ENCODE peak calls at places on chromosomes 16 and 17, in six cellular contexts. One of them, this sample, is unnamed.

GRCh38 chr16:50154369-50154947 is 1.4 kb downstream of the TENT4B start:
- DNase-seq in progenitor cell of endocrine pancreas: no peak
- DNase-seq in mammary epithelial cell: peak; percentile 19
- DNase-seq in neural crest cell: no peak
- DNase-seq in bronchial epithelial cell: peak; percentile 25
- DNase-seq in dorsolateral prefrontal cortex: no peak
- DNase-seq in this sample: no peak

GRCh38 chr17:73316919-73317505 is 5.2 kb upstream of the CDC42EP4 start:
- DNase-seq in neural crest cell: no peak
- DNase-seq in progenitor cell of endocrine pancreas: no peak
- DNase-seq in bronchial epithelial cell: no peak
- DNase-seq in mammary epithelial cell: no peak
- DNase-seq in dorsolateral prefrontal cortex: no peak
- DNase-seq in this sample: no peak

GRCh38 chr17:18006495-18007239 is 32.3 kb downstream of the ATPAF2 start:
- DNase-seq in dorsolateral prefrontal cortex: no peak
- DNase-seq in progenitor cell of endocrine pancreas: no peak
- DNase-seq in neural crest cell: no peak
- DNase-seq in bronchial epithelial cell: no peak
- DNase-seq in mammary epithelial cell: no peak
- DNase-seq in this sample: no peak

GRCh38 chr16:12703935-12704334 is 99.8 kb downstream of the CPPED1 start:
- DNase-seq in mammary epithelial cell: no peak
- DNase-seq in dorsolateral prefrontal cortex: no peak
- DNase-seq in bronchial epithelial cell: no peak
- DNase-seq in neural crest cell: no peak
- DNase-seq in progenitor cell of endocrine pancreas: no peak
- DNase-seq in this sample: peak; percentile 22

GRCh38 chr16:23999663-24000062 is 163.9 kb downstream of the PRKCB start:
- DNase-seq in dorsolateral prefrontal cortex: no peak
- DNase-seq in neural crest cell: no peak
- DNase-seq in mammary epithelial cell: peak; percentile 49
- DNase-seq in progenitor cell of endocrine pancreas: no peak
- DNase-seq in bronchial epithelial cell: no peak
- DNase-seq in this sample: no peak

GRCh38 chr16:88003316-88003715 is 52.1 kb downstream of the BANP start:
- DNase-seq in mammary epithelial cell: no peak
- DNase-seq in neural crest cell: no peak
- DNase-seq in dorsolateral prefrontal cortex: no peak
- DNase-seq in bronchial epithelial cell: no peak
- DNase-seq in progenitor cell of endocrine pancreas: no peak
- DNase-seq in this sample: no peak

GRCh38 chr16:56116577-56116964 is 74.7 kb upstream of the GNAO1 start:
- DNase-seq in neural crest cell: no peak
- DNase-seq in progenitor cell of endocrine pancreas: no peak
- DNase-seq in bronchial epithelial cell: no peak
- DNase-seq in mammary epithelial cell: no peak
- DNase-seq in dorsolateral prefrontal cortex: no peak
- DNase-seq in this sample: no peak

GRCh38 chr17:61040666-61041065 is 359.0 kb upstream of the TBX2 start:
- DNase-seq in progenitor cell of endocrine pancreas: no peak
- DNase-seq in dorsolateral prefrontal cortex: no peak
- DNase-seq in bronchial epithelial cell: no peak
- DNase-seq in mammary epithelial cell: no peak
- DNase-seq in neural crest cell: no peak
- DNase-seq in this sample: no peak

GRCh38 chr16:56588781-56589140 is 567 bp upstream of the MT3 start:
- DNase-seq in dorsolateral prefrontal cortex: no peak
- DNase-seq in mammary epithelial cell: no peak
- DNase-seq in progenitor cell of endocrine pancreas: no peak
- DNase-seq in neural crest cell: no peak
- DNase-seq in bronchial epithelial cell: no peak
- DNase-seq in this sample: no peak

GRCh38 chr16:89140981-89141883 is 30.3 kb upstream of the CDH15 start:
- DNase-seq in progenitor cell of endocrine pancreas: no peak
- DNase-seq in dorsolateral prefrontal cortex: no peak
- DNase-seq in mammary epithelial cell: no peak
- DNase-seq in bronchial epithelial cell: no peak
- DNase-seq in neural crest cell: no peak
- DNase-seq in this sample: no peak

GRCh38 chr16:27495191-27495590 is 54.5 kb downstream of the GTF3C1 start:
- DNase-seq in mammary epithelial cell: no peak
- DNase-seq in progenitor cell of endocrine pancreas: no peak
- DNase-seq in bronchial epithelial cell: no peak
- DNase-seq in dorsolateral prefrontal cortex: no peak
- DNase-seq in neural crest cell: no peak
- DNase-seq in this sample: peak; percentile 88

GRCh38 chr17:10050597-10051101 is 145.6 kb upstream of the RCVRN start:
- DNase-seq in progenitor cell of endocrine pancreas: no peak
- DNase-seq in mammary epithelial cell: no peak
- DNase-seq in dorsolateral prefrontal cortex: no peak
- DNase-seq in neural crest cell: no peak
- DNase-seq in bronchial epithelial cell: no peak
- DNase-seq in this sample: no peak

GRCh38 chr17:52515927-52516326 is 357.4 kb upstream of the CA10 start:
- DNase-seq in neural crest cell: no peak
- DNase-seq in bronchial epithelial cell: no peak
- DNase-seq in mammary epithelial cell: no peak
- DNase-seq in progenitor cell of endocrine pancreas: no peak
- DNase-seq in dorsolateral prefrontal cortex: no peak
- DNase-seq in this sample: no peak

GRCh38 chr16:57374067-57374534 is 1.8 kb downstream of the CX3CL1 start:
- DNase-seq in progenitor cell of endocrine pancreas: no peak
- DNase-seq in bronchial epithelial cell: peak; percentile 88
- DNase-seq in neural crest cell: no peak
- DNase-seq in mammary epithelial cell: peak; percentile 80
- DNase-seq in dorsolateral prefrontal cortex: peak; percentile 55
- DNase-seq in this sample: no peak

GRCh38 chr16:56807011-56807675 is 57.9 kb upstream of the SLC12A3 start:
- DNase-seq in bronchial epithelial cell: peak; percentile 33
- DNase-seq in dorsolateral prefrontal cortex: no peak
- DNase-seq in neural crest cell: no peak
- DNase-seq in mammary epithelial cell: no peak
- DNase-seq in progenitor cell of endocrine pancreas: no peak
- DNase-seq in this sample: peak; percentile 80

GRCh38 chr17:79435296-79435695 is 175.6 kb downstream of the RBFOX3 start:
- DNase-seq in neural crest cell: no peak
- DNase-seq in dorsolateral prefrontal cortex: no peak
- DNase-seq in progenitor cell of endocrine pancreas: no peak
- DNase-seq in bronchial epithelial cell: no peak
- DNase-seq in mammary epithelial cell: no peak
- DNase-seq in this sample: no peak

GRCh38 chr17:55273579-55274370 is 9.0 kb downstream of the HLF start:
- DNase-seq in neural crest cell: no peak
- DNase-seq in dorsolateral prefrontal cortex: peak; percentile 76
- DNase-seq in progenitor cell of endocrine pancreas: no peak
- DNase-seq in bronchial epithelial cell: peak; percentile 76
- DNase-seq in mammary epithelial cell: peak; percentile 68
- DNase-seq in this sample: peak; percentile 8

GRCh38 chr16:48271728-48272127 is 24.4 kb upstream of the ABCC11 start:
- DNase-seq in neural crest cell: no peak
- DNase-seq in dorsolateral prefrontal cortex: no peak
- DNase-seq in progenitor cell of endocrine pancreas: no peak
- DNase-seq in bronchial epithelial cell: no peak
- DNase-seq in mammary epithelial cell: no peak
- DNase-seq in this sample: peak; percentile 5
- TF ChIP-seq CTCF in neural crest cell: peak; percentile 30
- TF ChIP-seq CTCF in dorsolateral prefrontal cortex: peak; percentile 30
- TF ChIP-seq CTCF in progenitor cell of endocrine pancreas: peak; percentile 26
- TF ChIP-seq CTCF in bronchial epithelial cell: no peak
- TF ChIP-seq CTCF in mammary epithelial cell: no peak
- TF ChIP-seq CTCF in this sample: peak; percentile 31

GRCh38 chr16:67892375-67892774 is 679 bp upstream of the PSKH1 start:
- DNase-seq in progenitor cell of endocrine pancreas: no peak
- DNase-seq in bronchial epithelial cell: no peak
- DNase-seq in neural crest cell: no peak
- DNase-seq in dorsolateral prefrontal cortex: no peak
- DNase-seq in mammary epithelial cell: no peak
- DNase-seq in this sample: no peak
- TF ChIP-seq CTCF in progenitor cell of endocrine pancreas: no peak
- TF ChIP-seq CTCF in bronchial epithelial cell: no peak
- TF ChIP-seq CTCF in neural crest cell: no peak
- TF ChIP-seq CTCF in dorsolateral prefrontal cortex: no peak
- TF ChIP-seq CTCF in mammary epithelial cell: no peak
- TF ChIP-seq CTCF in this sample: no peak

DNA sequence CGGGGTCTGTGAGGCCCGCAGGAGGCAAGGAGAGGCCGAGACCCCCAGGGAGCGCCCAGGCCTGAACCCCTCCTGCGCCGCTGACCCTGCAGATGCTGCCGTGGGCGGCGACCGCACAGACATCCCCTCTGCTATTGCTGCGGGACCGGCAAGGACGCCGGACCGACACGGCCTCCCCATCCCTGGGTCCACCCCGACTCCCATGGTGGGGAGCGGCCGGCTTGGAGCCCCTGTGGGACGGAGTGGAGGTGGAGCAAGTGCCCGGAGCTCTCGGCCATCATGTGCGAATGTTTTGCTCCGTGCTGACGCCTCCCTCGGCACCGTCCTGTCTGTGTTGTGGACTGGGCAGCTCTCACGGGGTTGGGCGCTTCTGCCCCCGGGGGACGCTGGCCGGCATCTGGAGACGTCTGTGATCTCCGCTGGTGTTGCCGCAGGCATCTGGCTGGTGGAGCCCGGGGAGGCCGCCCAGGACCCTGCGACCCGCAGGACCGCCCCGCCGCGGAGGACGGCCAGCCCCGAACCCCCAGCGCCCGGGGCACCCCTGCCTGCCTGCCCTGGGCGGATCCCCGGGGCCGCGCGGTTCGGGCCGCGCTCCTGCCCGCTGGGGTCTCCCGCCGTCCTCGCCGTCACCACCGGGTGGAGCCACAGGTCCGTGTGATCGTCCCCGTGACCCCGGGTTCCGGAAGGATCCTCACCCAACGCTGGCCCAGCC is 12.8 kb upstream of the GNG13 start:
- DNase-seq in neural crest cell: peak; percentile 70
- DNase-seq in dorsolateral prefrontal cortex: peak; percentile 70
- DNase-seq in progenitor cell of endocrine pancreas: peak; percentile 60
- DNase-seq in mammary epithelial cell: no peak
- DNase-seq in bronchial epithelial cell: no peak
- DNase-seq in this sample: peak; percentile 11
- TF ChIP-seq CTCF in neural crest cell: peak; percentile 79
- TF ChIP-seq CTCF in dorsolateral prefrontal cortex: peak; percentile 81
- TF ChIP-seq CTCF in progenitor cell of endocrine pancreas: peak; percentile 84
- TF ChIP-seq CTCF in mammary epithelial cell: peak; percentile 13
- TF ChIP-seq CTCF in bronchial epithelial cell: peak; percentile 48
- TF ChIP-seq CTCF in this sample: peak; percentile 81

GRCh38 chr17:49447603-49448325 is 33.1 kb upstream of the PHB1 start:
- DNase-seq in dorsolateral prefrontal cortex: no peak
- DNase-seq in progenitor cell of endocrine pancreas: no peak
- DNase-seq in bronchial epithelial cell: no peak
- DNase-seq in mammary epithelial cell: no peak
- DNase-seq in neural crest cell: no peak
- DNase-seq in this sample: no peak
- TF ChIP-seq CTCF in dorsolateral prefrontal cortex: no peak
- TF ChIP-seq CTCF in progenitor cell of endocrine pancreas: no peak
- TF ChIP-seq CTCF in bronchial epithelial cell: no peak
- TF ChIP-seq CTCF in mammary epithelial cell: no peak
- TF ChIP-seq CTCF in neural crest cell: no peak
- TF ChIP-seq CTCF in this sample: no peak

DNA sequence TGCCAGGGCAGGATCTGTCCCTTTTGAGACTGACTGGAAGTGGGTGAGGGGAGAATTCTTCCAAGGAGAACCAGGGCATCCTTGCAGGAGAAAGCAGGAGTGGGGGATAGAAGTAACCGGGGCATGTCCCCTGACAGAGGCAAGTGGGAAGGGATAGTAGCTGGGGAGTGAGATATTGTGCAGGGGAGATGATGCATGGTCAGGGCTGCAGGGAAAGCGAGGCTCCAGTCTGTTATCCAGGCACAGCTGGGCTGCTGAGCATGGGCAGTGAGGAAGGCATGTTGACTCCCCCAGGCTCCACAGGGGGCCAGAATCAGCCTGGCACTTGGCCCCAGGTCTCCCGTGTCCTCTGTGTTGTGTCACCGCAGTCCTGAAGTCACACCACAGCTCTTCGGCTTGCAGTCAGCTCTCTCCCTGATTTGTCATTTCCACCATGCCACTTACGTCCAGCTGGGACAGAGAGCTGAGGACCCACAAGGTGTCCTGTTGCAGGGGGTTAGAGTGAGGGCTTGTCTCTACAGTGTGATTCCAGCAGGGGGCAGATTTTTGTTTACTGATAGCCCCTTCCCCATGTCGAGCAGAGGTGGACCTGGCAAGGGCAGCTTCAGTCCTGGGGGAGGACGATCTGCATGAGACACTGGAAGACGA is 40.9 kb downstream of the B9D1 start:
- DNase-seq in mammary epithelial cell: no peak
- DNase-seq in bronchial epithelial cell: no peak
- DNase-seq in neural crest cell: no peak
- DNase-seq in progenitor cell of endocrine pancreas: no peak
- DNase-seq in dorsolateral prefrontal cortex: no peak
- DNase-seq in this sample: no peak
- TF ChIP-seq CTCF in mammary epithelial cell: no peak
- TF ChIP-seq CTCF in bronchial epithelial cell: no peak
- TF ChIP-seq CTCF in neural crest cell: peak; percentile 38
- TF ChIP-seq CTCF in progenitor cell of endocrine pancreas: peak; percentile 27
- TF ChIP-seq CTCF in dorsolateral prefrontal cortex: no peak
- TF ChIP-seq CTCF in this sample: peak; percentile 57

GRCh38 chr17:42027961-42028790 is 8.3 kb downstream of the NKIRAS2 start:
- DNase-seq in neural crest cell: no peak
- DNase-seq in mammary epithelial cell: no peak
- DNase-seq in bronchial epithelial cell: no peak
- DNase-seq in dorsolateral prefrontal cortex: no peak
- DNase-seq in progenitor cell of endocrine pancreas: no peak
- DNase-seq in this sample: no peak
- TF ChIP-seq CTCF in neural crest cell: peak; percentile 29
- TF ChIP-seq CTCF in mammary epithelial cell: no peak
- TF ChIP-seq CTCF in bronchial epithelial cell: peak; percentile 38
- TF ChIP-seq CTCF in dorsolateral prefrontal cortex: no peak
- TF ChIP-seq CTCF in progenitor cell of endocrine pancreas: peak; percentile 18
- TF ChIP-seq CTCF in this sample: peak; percentile 50

GRCh38 chr17:47624727-47625068 is 25.0 kb upstream of the KPNB1 start:
- DNase-seq in mammary epithelial cell: no peak
- DNase-seq in dorsolateral prefrontal cortex: no peak
- DNase-seq in bronchial epithelial cell: no peak
- DNase-seq in progenitor cell of endocrine pancreas: no peak
- DNase-seq in neural crest cell: no peak
- DNase-seq in this sample: no peak
- TF ChIP-seq CTCF in mammary epithelial cell: no peak
- TF ChIP-seq CTCF in dorsolateral prefrontal cortex: no peak
- TF ChIP-seq CTCF in bronchial epithelial cell: no peak
- TF ChIP-seq CTCF in progenitor cell of endocrine pancreas: no peak
- TF ChIP-seq CTCF in neural crest cell: no peak
- TF ChIP-seq CTCF in this sample: no peak

GRCh38 chr16:66272461-66272860 is 94.0 kb upstream of the CDH5 start:
- DNase-seq in progenitor cell of endocrine pancreas: no peak
- DNase-seq in neural crest cell: no peak
- DNase-seq in bronchial epithelial cell: no peak
- DNase-seq in mammary epithelial cell: no peak
- DNase-seq in dorsolateral prefrontal cortex: no peak
- DNase-seq in this sample: no peak

GRCh38 chr16:66275795-66276428 is 90.6 kb upstream of the CDH5 start:
- DNase-seq in neural crest cell: peak; percentile 46
- DNase-seq in dorsolateral prefrontal cortex: no peak
- DNase-seq in bronchial epithelial cell: peak; percentile 97
- DNase-seq in mammary epithelial cell: peak; percentile 83
- DNase-seq in progenitor cell of endocrine pancreas: peak; percentile 41
- DNase-seq in this sample: peak; percentile 76

GRCh38 chr16:66273036-66273435 is 93.5 kb upstream of the CDH5 start:
- DNase-seq in progenitor cell of endocrine pancreas: no peak
- DNase-seq in dorsolateral prefrontal cortex: no peak
- DNase-seq in mammary epithelial cell: no peak
- DNase-seq in bronchial epithelial cell: no peak
- DNase-seq in neural crest cell: no peak
- DNase-seq in this sample: no peak

GRCh38 chr16:66274335-66275110 is 92.0 kb upstream of the CDH5 start:
- DNase-seq in progenitor cell of endocrine pancreas: no peak
- DNase-seq in neural crest cell: no peak
- DNase-seq in bronchial epithelial cell: peak; percentile 67
- DNase-seq in mammary epithelial cell: peak; percentile 21
- DNase-seq in dorsolateral prefrontal cortex: no peak
- DNase-seq in this sample: peak; percentile 43

GRCh38 chr16:66273644-66274334 is 92.7 kb upstream of the CDH5 start:
- DNase-seq in progenitor cell of endocrine pancreas: no peak
- DNase-seq in dorsolateral prefrontal cortex: no peak
- DNase-seq in bronchial epithelial cell: peak; percentile 65
- DNase-seq in mammary epithelial cell: peak; percentile 36
- DNase-seq in neural crest cell: no peak
- DNase-seq in this sample: peak; percentile 42
- TF ChIP-seq CTCF in progenitor cell of endocrine pancreas: no peak
- TF ChIP-seq CTCF in dorsolateral prefrontal cortex: no peak
- TF ChIP-seq CTCF in bronchial epithelial cell: peak; percentile 25
- TF ChIP-seq CTCF in mammary epithelial cell: peak; percentile 38
- TF ChIP-seq CTCF in neural crest cell: peak; percentile 38
- TF ChIP-seq CTCF in this sample: no peak

This sample was measured in HFFc6.